ENCODE peak calls at places on chromosomes 16 and 17, in four cellular contexts. One of them, this sample, is unnamed.
A peak's percentile ranks its signal among the peaks of the same experiment; 100 is the strongest.

GRCh38 chr16:30561212-30561816 is 3.1 kb upstream of the ZNF764 start:
- DNase-seq in HepG2: no peak
- DNase-seq in K562: no peak
- DNase-seq in GM12878: no peak
- DNase-seq in this sample: no peak

GRCh38 chr17:72927146-72927545 is 165.3 kb downstream of the SLC39A11 start:
- DNase-seq in GM12878: no peak
- DNase-seq in HepG2: no peak
- DNase-seq in K562: no peak
- DNase-seq in this sample: no peak

GRCh38 chr16:83967838-83968482 is at the start of gene NECAB2:
- DNase-seq in HepG2: no peak
- DNase-seq in K562: peak; percentile 78
- DNase-seq in GM12878: no peak
- DNase-seq in this sample: peak; percentile 81

GRCh38 chr17:511001-511690 is 158.5 kb upstream of the RPH3AL start:
- DNase-seq in GM12878: no peak
- DNase-seq in K562: no peak
- DNase-seq in HepG2: no peak
- DNase-seq in this sample: no peak

GRCh38 chr17:55795098-55795497 is 44.2 kb downstream of the PCTP start:
- DNase-seq in GM12878: no peak
- DNase-seq in HepG2: no peak
- DNase-seq in K562: no peak
- DNase-seq in this sample: no peak

GRCh38 chr16:52611817-52612673 is 65.1 kb upstream of the TOX3 start:
- DNase-seq in K562: no peak
- DNase-seq in HepG2: peak; percentile 99
- DNase-seq in GM12878: no peak
- DNase-seq in this sample: no peak

GRCh38 chr17:37608369-37609169 is 649 bp downstream of the SYNRG start:
- DNase-seq in GM12878: no peak
- DNase-seq in K562: peak; percentile 54
- DNase-seq in HepG2: peak; percentile 39
- DNase-seq in this sample: peak; percentile 23

GRCh38 chr17:72151565-72152391 is 31.0 kb downstream of the SOX9 start:
- DNase-seq in GM12878: no peak
- DNase-seq in HepG2: peak; percentile 97
- DNase-seq in K562: peak; percentile 33
- DNase-seq in this sample: no peak

GRCh38 chr17:68398731-68399637 is 58.3 kb downstream of the WIPI1 start:
- DNase-seq in K562: peak; percentile 68
- DNase-seq in GM12878: no peak
- DNase-seq in HepG2: peak; percentile 91
- DNase-seq in this sample: peak; percentile 88

GRCh38 chr16:82456683-82457082 is 170.1 kb upstream of the CDH13 start:
- DNase-seq in GM12878: no peak
- DNase-seq in K562: peak; percentile 66
- DNase-seq in HepG2: peak; percentile 50
- DNase-seq in this sample: peak; percentile 71

GRCh38 chr17:55688057-55688456 is 34.6 kb downstream of the TMEM100 start:
- DNase-seq in GM12878: no peak
- DNase-seq in HepG2: no peak
- DNase-seq in K562: peak; percentile 6
- DNase-seq in this sample: no peak

GRCh38 chr16:81277681-81278080 is 37.1 kb upstream of the GAN start:
- DNase-seq in K562: no peak
- DNase-seq in GM12878: no peak
- DNase-seq in HepG2: no peak
- DNase-seq in this sample: no peak

GRCh38 chr16:10728035-10728462 is 15.6 kb upstream of the NUBP1 start:
- DNase-seq in GM12878: no peak
- DNase-seq in HepG2: peak; percentile 70
- DNase-seq in K562: no peak
- DNase-seq in this sample: no peak

GRCh38 chr17:76528156-76528527 is 9.4 kb downstream of the CYGB start:
- DNase-seq in K562: no peak
- DNase-seq in HepG2: no peak
- DNase-seq in GM12878: no peak
- DNase-seq in this sample: no peak

GRCh38 chr16:21159281-21159951 is 942 bp downstream of the LDAF1 start:
- DNase-seq in K562: peak; percentile 46
- DNase-seq in GM12878: no peak
- DNase-seq in HepG2: no peak
- DNase-seq in this sample: no peak

GRCh38 chr16:15775209-15775608 is 81.6 kb downstream of the MYH11 start:
- DNase-seq in HepG2: no peak
- DNase-seq in K562: peak; percentile 24
- DNase-seq in GM12878: peak; percentile 11
- DNase-seq in this sample: peak; percentile 22

GRCh38 chr17:76683011-76683755 is 27.6 kb downstream of the MXRA7 start:
- DNase-seq in HepG2: no peak
- DNase-seq in K562: peak; percentile 58
- DNase-seq in GM12878: no peak
- DNase-seq in this sample: no peak

GRCh38 chr17:83058478-83059167 is 20.8 kb upstream of the METRNL start:
- DNase-seq in GM12878: no peak
- DNase-seq in K562: no peak
- DNase-seq in HepG2: no peak
- DNase-seq in this sample: no peak

GRCh38 chr17:72535779-72536178 is 415.0 kb downstream of the SOX9 start:
- DNase-seq in GM12878: no peak
- DNase-seq in HepG2: no peak
- DNase-seq in K562: no peak
- DNase-seq in this sample: no peak

GRCh38 chr17:40615295-40615988 is 32.2 kb downstream of the SMARCE1 start:
- DNase-seq in HepG2: peak; percentile 76
- DNase-seq in K562: peak; percentile 75
- DNase-seq in GM12878: peak; percentile 93
- DNase-seq in this sample: peak; percentile 58

GRCh38 chr17:81794074-81794476 is 9.9 kb upstream of the GCGR start:
- DNase-seq in GM12878: no peak
- DNase-seq in K562: no peak
- DNase-seq in HepG2: no peak
- DNase-seq in this sample: no peak

GRCh38 chr16:56475226-56475625 is 23.9 kb downstream of the OGFOD1 start:
- DNase-seq in K562: no peak
- DNase-seq in GM12878: no peak
- DNase-seq in HepG2: no peak
- DNase-seq in this sample: no peak

GRCh38 chr16:63998-64913 is 8.2 kb downstream of the RHBDF1 start:
- DNase-seq in HepG2: no peak
- DNase-seq in GM12878: no peak
- DNase-seq in K562: no peak
- DNase-seq in this sample: no peak

GRCh38 chr17:82956146-82956725 is 116.4 kb upstream of the ZNF750 start:
- DNase-seq in GM12878: no peak
- DNase-seq in HepG2: no peak
- DNase-seq in K562: no peak
- DNase-seq in this sample: no peak

GRCh38 chr16:57875347-57875746 is 73.1 kb upstream of the KIFC3 start:
- DNase-seq in K562: no peak
- DNase-seq in HepG2: no peak
- DNase-seq in GM12878: no peak
- DNase-seq in this sample: no peak

GRCh38 chr17:34391241-34391640 is 28.2 kb upstream of the CCL1 start:
- DNase-seq in K562: no peak
- DNase-seq in HepG2: no peak
- DNase-seq in GM12878: no peak
- DNase-seq in this sample: no peak

GRCh38 chr16:49281843-49282642 is 405 bp upstream of the CBLN1 start:
- DNase-seq in GM12878: no peak
- DNase-seq in HepG2: no peak
- DNase-seq in K562: peak; percentile 92
- DNase-seq in this sample: peak; percentile 96

GRCh38 chr16:87956169-87956770 is 5.0 kb downstream of the BANP start:
- DNase-seq in GM12878: peak; percentile 42
- DNase-seq in HepG2: no peak
- DNase-seq in K562: peak; percentile 77
- DNase-seq in this sample: no peak

GRCh38 chr16:56389554-56389953 is 35.8 kb downstream of the AMFR start:
- DNase-seq in HepG2: no peak
- DNase-seq in GM12878: no peak
- DNase-seq in K562: no peak
- DNase-seq in this sample: no peak

DNA sequence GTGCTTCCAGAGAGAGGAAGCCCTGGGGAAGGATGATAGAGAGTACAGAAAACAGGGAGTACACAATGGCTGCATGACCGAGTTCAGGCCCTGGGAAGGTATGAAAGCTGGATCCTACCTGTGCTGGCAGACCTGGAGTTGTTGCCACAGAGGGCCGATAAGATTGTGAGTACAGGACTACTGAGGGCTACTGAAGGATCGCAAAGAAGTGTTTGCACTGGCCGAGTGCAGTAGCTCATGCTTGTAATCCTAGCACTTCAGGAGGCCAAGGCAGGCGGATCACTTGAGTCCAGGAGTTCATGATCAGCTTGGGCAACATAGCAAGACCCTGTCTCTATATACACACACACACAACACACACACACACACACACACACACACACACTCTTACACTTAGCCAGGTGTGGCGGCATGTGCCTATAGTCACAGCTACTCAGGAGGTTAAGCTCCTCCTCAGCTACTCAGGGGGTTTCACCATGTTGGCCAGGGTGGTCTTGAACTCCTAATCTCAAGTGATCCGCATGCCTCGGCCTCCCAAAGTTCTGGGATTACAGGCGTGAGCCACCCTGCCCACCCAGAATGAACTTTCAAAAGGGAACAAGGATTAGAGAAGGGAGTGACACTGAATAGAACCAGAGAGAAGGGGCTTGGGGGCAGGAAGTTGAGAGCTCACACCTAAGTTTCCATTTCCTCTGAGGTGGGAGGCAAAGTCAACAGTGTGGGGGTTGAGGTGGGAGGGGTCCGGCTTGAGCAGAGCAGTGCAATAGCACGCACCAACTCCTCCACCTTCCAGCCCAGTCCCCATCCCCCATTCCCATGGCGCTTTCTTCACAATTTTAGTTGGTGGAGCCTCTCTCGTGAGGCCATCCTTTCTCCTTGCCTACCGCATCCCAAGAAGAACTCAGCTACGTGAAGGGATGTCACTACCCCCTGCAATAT is 7.5 kb downstream of the SCIMP start:
- DNase-seq in GM12878: peak; percentile 92
- DNase-seq in K562: no peak
- DNase-seq in HepG2: no peak
- DNase-seq in this sample: no peak
- TF ChIP-seq TARDBP in GM12878: peak; percentile 75
- TF ChIP-seq TARDBP in K562: no peak
- TF ChIP-seq TARDBP in HepG2: no peak
- TF ChIP-seq TARDBP in this sample: no peak

DNA sequence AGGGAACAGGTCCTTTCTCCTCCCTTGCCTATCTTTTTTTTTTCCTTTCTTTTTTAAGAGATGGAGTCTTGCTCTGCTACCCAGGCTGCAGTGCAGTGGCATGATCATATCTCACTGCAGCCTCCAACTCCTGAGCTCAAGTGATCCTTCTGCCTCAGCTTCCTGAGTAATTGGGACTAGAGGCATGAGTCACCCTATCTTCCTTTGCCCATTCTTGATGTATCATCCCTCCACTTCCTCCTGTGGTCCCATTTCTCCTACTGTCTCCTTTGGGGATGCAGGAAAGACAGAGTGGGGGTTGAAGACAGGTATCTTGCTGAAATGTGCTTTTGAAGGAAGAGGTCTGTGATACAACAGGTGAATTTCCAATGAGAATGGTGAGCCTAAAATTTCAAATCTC is 5.5 kb downstream of the MYO19 start:
- DNase-seq in GM12878: no peak
- DNase-seq in HepG2: no peak
- DNase-seq in K562: peak; percentile 58
- DNase-seq in this sample: no peak
- TF ChIP-seq TARDBP in GM12878: no peak
- TF ChIP-seq TARDBP in HepG2: no peak
- TF ChIP-seq TARDBP in K562: no peak
- TF ChIP-seq TARDBP in this sample: no peak

GRCh38 chr17:16443390-16444257 is 28.3 kb downstream of the TRPV2 start:
- DNase-seq in K562: no peak
- DNase-seq in GM12878: no peak
- DNase-seq in HepG2: no peak
- DNase-seq in this sample: no peak
- TF ChIP-seq TARDBP in K562: no peak
- TF ChIP-seq TARDBP in GM12878: no peak
- TF ChIP-seq TARDBP in HepG2: peak; percentile 57
- TF ChIP-seq TARDBP in this sample: no peak

GRCh38 chr16:3295783-3296182 is 9.4 kb downstream of the TIGD7 start:
- DNase-seq in GM12878: no peak
- DNase-seq in K562: no peak
- DNase-seq in HepG2: no peak
- DNase-seq in this sample: no peak

GRCh38 chr16:3289998-3290673 is 6.8 kb downstream of the ZNF263 start:
- DNase-seq in HepG2: no peak
- DNase-seq in K562: no peak
- DNase-seq in GM12878: no peak
- DNase-seq in this sample: no peak

GRCh38 chr16:3292604-3293003 is 9.3 kb downstream of the ZNF263 start:
- DNase-seq in HepG2: no peak
- DNase-seq in GM12878: no peak
- DNase-seq in K562: no peak
- DNase-seq in this sample: no peak

GRCh38 chr16:3295209-3295608 is 10.0 kb downstream of the TIGD7 start:
- DNase-seq in GM12878: no peak
- DNase-seq in HepG2: no peak
- DNase-seq in K562: no peak
- DNase-seq in this sample: no peak
- TF ChIP-seq TARDBP in GM12878: no peak
- TF ChIP-seq TARDBP in HepG2: no peak
- TF ChIP-seq TARDBP in K562: no peak
- TF ChIP-seq TARDBP in this sample: no peak

GRCh38 chr16:47247691-47248090 is 103.9 kb upstream of the NETO2 start:
- DNase-seq in HepG2: no peak
- DNase-seq in GM12878: no peak
- DNase-seq in K562: no peak
- DNase-seq in this sample: no peak

GRCh38 chr16:47244206-47244605 is 100.5 kb upstream of the NETO2 start:
- DNase-seq in HepG2: no peak
- DNase-seq in GM12878: no peak
- DNase-seq in K562: no peak
- DNase-seq in this sample: no peak
- TF ChIP-seq TARDBP in HepG2: no peak
- TF ChIP-seq TARDBP in GM12878: no peak
- TF ChIP-seq TARDBP in K562: no peak
- TF ChIP-seq TARDBP in this sample: no peak